ENCODE peak calls at places on chromosomes 1 and 21, in ten cellular contexts. One of them, this sample, is unnamed.

GRCh38 chr1:235275223-235275622 is 52.8 kb downstream of the ARID4B start:
- DNase-seq in breast epithelium: no peak
- DNase-seq in endodermal cell: no peak
- DNase-seq in body of pancreas: peak
- DNase-seq in IMR-90: no peak
- DNase-seq in H9: no peak
- DNase-seq in SJCRH30: no peak
- DNase-seq in neural progenitor cell: no peak
- DNase-seq in fibroblast of lung: no peak
- DNase-seq in brain microvascular endothelial cell: no peak
- DNase-seq in this sample: no peak

GRCh38 chr1:26097696-26098095 is 13.9 kb upstream of the PDIK1L start:
- DNase-seq in endodermal cell: no peak
- DNase-seq in IMR-90: peak
- DNase-seq in fibroblast of lung: peak
- DNase-seq in body of pancreas: no peak
- DNase-seq in breast epithelium: no peak
- DNase-seq in brain microvascular endothelial cell: peak
- DNase-seq in H9: no peak
- DNase-seq in SJCRH30: no peak
- DNase-seq in neural progenitor cell: no peak
- DNase-seq in this sample: no peak

GRCh38 chr1:100463809-100464424 is 74.0 kb upstream of the GPR88 start:
- DNase-seq in brain microvascular endothelial cell: peak
- DNase-seq in endodermal cell: peak
- DNase-seq in H9: peak
- DNase-seq in neural progenitor cell: peak
- DNase-seq in breast epithelium: no peak
- DNase-seq in IMR-90: peak
- DNase-seq in SJCRH30: peak
- DNase-seq in fibroblast of lung: peak
- DNase-seq in body of pancreas: peak
- DNase-seq in this sample: peak

GRCh38 chr1:10694274-10694632 is 102.2 kb downstream of the CASZ1 start:
- DNase-seq in brain microvascular endothelial cell: no peak
- DNase-seq in fibroblast of lung: peak
- DNase-seq in IMR-90: no peak
- DNase-seq in H9: peak
- DNase-seq in neural progenitor cell: no peak
- DNase-seq in endodermal cell: no peak
- DNase-seq in breast epithelium: no peak
- DNase-seq in body of pancreas: no peak
- DNase-seq in SJCRH30: no peak
- DNase-seq in this sample: no peak

GRCh38 chr1:202133016-202133415 is 10.3 kb downstream of the GPR37L1 start:
- DNase-seq in body of pancreas: no peak
- DNase-seq in neural progenitor cell: no peak
- DNase-seq in IMR-90: no peak
- DNase-seq in endodermal cell: no peak
- DNase-seq in breast epithelium: no peak
- DNase-seq in fibroblast of lung: no peak
- DNase-seq in SJCRH30: no peak
- DNase-seq in H9: no peak
- DNase-seq in brain microvascular endothelial cell: no peak
- DNase-seq in this sample: peak

GRCh38 chr1:202217951-202218350 is 24.4 kb downstream of the LGR6 start:
- DNase-seq in brain microvascular endothelial cell: no peak
- DNase-seq in H9: no peak
- DNase-seq in breast epithelium: no peak
- DNase-seq in fibroblast of lung: no peak
- DNase-seq in SJCRH30: no peak
- DNase-seq in endodermal cell: no peak
- DNase-seq in body of pancreas: no peak
- DNase-seq in IMR-90: no peak
- DNase-seq in neural progenitor cell: no peak
- DNase-seq in this sample: no peak

GRCh38 chr1:171715813-171716251 is 26.0 kb downstream of the VAMP4 start:
- DNase-seq in H9: no peak
- DNase-seq in IMR-90: peak
- DNase-seq in SJCRH30: peak
- DNase-seq in endodermal cell: no peak
- DNase-seq in brain microvascular endothelial cell: no peak
- DNase-seq in body of pancreas: no peak
- DNase-seq in fibroblast of lung: no peak
- DNase-seq in neural progenitor cell: no peak
- DNase-seq in breast epithelium: no peak
- DNase-seq in this sample: peak

GRCh38 chr1:54582566-54583306 is 34.7 kb downstream of the ACOT11 start:
- DNase-seq in H9: peak
- DNase-seq in brain microvascular endothelial cell: no peak
- DNase-seq in fibroblast of lung: no peak
- DNase-seq in breast epithelium: no peak
- DNase-seq in IMR-90: no peak
- DNase-seq in body of pancreas: peak
- DNase-seq in neural progenitor cell: peak
- DNase-seq in endodermal cell: peak
- DNase-seq in SJCRH30: peak
- DNase-seq in this sample: peak

GRCh38 chr1:9292361-9293240 is at the start of gene SPSB1:
- DNase-seq in body of pancreas: peak
- DNase-seq in neural progenitor cell: peak
- DNase-seq in SJCRH30: peak
- DNase-seq in breast epithelium: no peak
- DNase-seq in IMR-90: peak
- DNase-seq in endodermal cell: peak
- DNase-seq in brain microvascular endothelial cell: peak
- DNase-seq in fibroblast of lung: peak
- DNase-seq in H9: peak
- DNase-seq in this sample: peak

GRCh38 chr1:23303524-23303923 is 40.6 kb downstream of the HNRNPR start:
- DNase-seq in brain microvascular endothelial cell: no peak
- DNase-seq in fibroblast of lung: no peak
- DNase-seq in IMR-90: no peak
- DNase-seq in endodermal cell: no peak
- DNase-seq in neural progenitor cell: no peak
- DNase-seq in breast epithelium: no peak
- DNase-seq in H9: no peak
- DNase-seq in body of pancreas: no peak
- DNase-seq in SJCRH30: no peak
- DNase-seq in this sample: no peak
- H3K27ac ChIP-seq in brain microvascular endothelial cell: no peak
- H3K27ac ChIP-seq in fibroblast of lung: no peak
- H3K27ac ChIP-seq in IMR-90: no peak
- H3K27ac ChIP-seq in endodermal cell: no peak
- H3K27ac ChIP-seq in neural progenitor cell: no peak
- H3K27ac ChIP-seq in breast epithelium: no peak
- H3K27ac ChIP-seq in H9: no peak
- H3K27ac ChIP-seq in body of pancreas: no peak
- H3K27ac ChIP-seq in SJCRH30: no peak
- H3K27ac ChIP-seq in this sample: no peak

DNA sequence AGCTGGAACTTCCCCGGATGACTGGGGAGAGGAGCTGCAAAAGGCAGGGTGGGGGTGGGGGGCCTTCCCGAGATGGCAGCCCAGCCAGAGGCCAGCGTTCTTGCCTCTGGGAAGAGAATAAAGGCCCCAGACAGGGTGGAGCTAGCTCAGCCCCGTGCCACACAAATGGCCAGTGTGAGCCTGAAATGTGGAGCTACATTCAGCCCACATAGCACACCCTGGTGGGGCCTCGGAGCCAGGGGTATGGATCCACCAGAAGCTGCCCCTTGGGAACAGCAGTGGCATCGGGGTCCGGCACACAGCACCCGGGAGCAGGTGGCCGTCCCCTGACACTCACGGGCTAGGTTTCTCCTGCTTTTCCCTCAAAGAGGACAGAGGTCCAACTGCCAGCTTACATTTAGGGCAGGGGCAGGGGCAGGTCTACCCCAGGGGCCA is 93.9 kb downstream of the PDE9A start:
- DNase-seq in brain microvascular endothelial cell: no peak
- DNase-seq in neural progenitor cell: peak
- DNase-seq in IMR-90: no peak
- DNase-seq in body of pancreas: no peak
- DNase-seq in H9: no peak
- DNase-seq in fibroblast of lung: no peak
- DNase-seq in breast epithelium: no peak
- DNase-seq in endodermal cell: no peak
- DNase-seq in SJCRH30: no peak
- DNase-seq in this sample: no peak
- H3K27ac ChIP-seq in brain microvascular endothelial cell: no peak
- H3K27ac ChIP-seq in neural progenitor cell: no peak
- H3K27ac ChIP-seq in IMR-90: no peak
- H3K27ac ChIP-seq in body of pancreas: peak
- H3K27ac ChIP-seq in H9: no peak
- H3K27ac ChIP-seq in fibroblast of lung: no peak
- H3K27ac ChIP-seq in breast epithelium: peak
- H3K27ac ChIP-seq in endodermal cell: peak
- H3K27ac ChIP-seq in SJCRH30: no peak
- H3K27ac ChIP-seq in this sample: no peak

GRCh38 chr1:51420867-51421627 is 90.7 kb upstream of the TTC39A start:
- DNase-seq in brain microvascular endothelial cell: no peak
- DNase-seq in body of pancreas: no peak
- DNase-seq in fibroblast of lung: no peak
- DNase-seq in breast epithelium: no peak
- DNase-seq in IMR-90: no peak
- DNase-seq in endodermal cell: no peak
- DNase-seq in SJCRH30: no peak
- DNase-seq in H9: no peak
- DNase-seq in neural progenitor cell: no peak
- DNase-seq in this sample: no peak

GRCh38 chr1:51421961-51422360 is 91.6 kb upstream of the TTC39A start:
- DNase-seq in brain microvascular endothelial cell: peak
- DNase-seq in breast epithelium: no peak
- DNase-seq in H9: no peak
- DNase-seq in body of pancreas: no peak
- DNase-seq in IMR-90: peak
- DNase-seq in fibroblast of lung: peak
- DNase-seq in neural progenitor cell: peak
- DNase-seq in endodermal cell: no peak
- DNase-seq in SJCRH30: peak
- DNase-seq in this sample: no peak

GRCh38 chr1:51425273-51425672 is 93.8 kb downstream of the EPS15 start:
- DNase-seq in endodermal cell: no peak
- DNase-seq in fibroblast of lung: no peak
- DNase-seq in SJCRH30: no peak
- DNase-seq in body of pancreas: no peak
- DNase-seq in neural progenitor cell: no peak
- DNase-seq in brain microvascular endothelial cell: no peak
- DNase-seq in H9: no peak
- DNase-seq in breast epithelium: no peak
- DNase-seq in IMR-90: no peak
- DNase-seq in this sample: no peak

GRCh38 chr1:51423098-51423821 is 92.9 kb upstream of the TTC39A start:
- DNase-seq in body of pancreas: no peak
- DNase-seq in breast epithelium: no peak
- DNase-seq in endodermal cell: peak
- DNase-seq in fibroblast of lung: peak
- DNase-seq in brain microvascular endothelial cell: peak
- DNase-seq in H9: no peak
- DNase-seq in neural progenitor cell: peak
- DNase-seq in IMR-90: peak
- DNase-seq in SJCRH30: no peak
- DNase-seq in this sample: no peak

DNA sequence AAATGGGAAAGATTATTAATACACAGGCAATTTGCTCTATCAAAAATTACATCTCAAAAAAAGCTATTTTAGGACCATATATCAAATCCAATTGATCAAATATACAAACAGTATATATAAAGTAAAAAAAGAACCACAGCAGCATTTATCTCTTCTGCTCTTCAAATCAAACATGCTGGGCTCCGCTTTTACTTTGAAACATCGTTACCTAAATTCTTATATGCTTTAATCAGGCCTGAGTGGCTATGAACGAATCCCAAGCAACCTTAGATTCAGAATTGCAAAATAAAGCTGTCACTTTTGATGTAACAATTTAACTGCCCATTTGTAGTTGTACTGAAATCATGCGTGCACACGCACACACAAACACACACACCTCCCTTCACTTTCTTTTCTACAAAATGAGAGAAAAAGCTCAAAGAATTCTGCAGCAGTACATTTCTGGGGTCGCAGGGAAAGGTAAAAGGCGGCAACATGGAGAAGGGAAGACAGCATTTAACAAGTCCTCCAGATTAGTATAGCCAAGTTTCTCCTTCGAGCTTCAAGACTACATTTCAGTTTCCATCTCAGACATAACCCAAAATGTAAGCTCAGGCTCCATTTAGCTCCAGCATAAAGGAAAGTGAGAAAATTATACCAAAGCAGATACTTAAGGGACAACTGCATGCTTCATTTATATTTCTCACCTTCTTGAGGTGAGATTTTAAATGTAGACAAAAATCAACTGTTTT is 92.2 kb upstream of the TTC39A start:
- DNase-seq in endodermal cell: no peak
- DNase-seq in SJCRH30: no peak
- DNase-seq in breast epithelium: no peak
- DNase-seq in H9: no peak
- DNase-seq in neural progenitor cell: no peak
- DNase-seq in IMR-90: no peak
- DNase-seq in body of pancreas: no peak
- DNase-seq in fibroblast of lung: no peak
- DNase-seq in brain microvascular endothelial cell: no peak
- DNase-seq in this sample: no peak
- H3K27ac ChIP-seq in endodermal cell: peak
- H3K27ac ChIP-seq in SJCRH30: no peak
- H3K27ac ChIP-seq in breast epithelium: no peak
- H3K27ac ChIP-seq in H9: peak
- H3K27ac ChIP-seq in neural progenitor cell: no peak
- H3K27ac ChIP-seq in IMR-90: peak
- H3K27ac ChIP-seq in body of pancreas: no peak
- H3K27ac ChIP-seq in fibroblast of lung: no peak
- H3K27ac ChIP-seq in brain microvascular endothelial cell: no peak
- H3K27ac ChIP-seq in this sample: no peak

DNA sequence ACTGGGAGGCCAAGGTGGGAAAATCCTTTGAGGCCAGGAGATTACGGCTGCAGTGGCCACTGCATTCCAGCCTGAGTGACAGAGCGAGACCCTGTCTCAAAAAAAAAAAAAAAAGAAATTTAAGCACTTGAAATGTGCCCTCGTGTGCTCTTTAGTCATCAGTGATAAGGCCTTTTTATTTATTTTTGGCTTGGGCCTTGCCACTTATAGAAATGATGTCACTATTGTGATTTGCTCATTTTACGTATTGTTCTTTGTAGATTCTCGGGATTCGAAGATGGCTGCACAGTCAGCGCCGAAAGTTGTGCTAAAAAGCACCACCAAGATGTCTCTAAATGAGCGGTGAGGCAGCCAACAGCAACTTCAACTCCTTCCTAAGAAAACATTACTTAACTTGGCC is 2.4 kb downstream of the CHTOP start:
- DNase-seq in body of pancreas: no peak
- DNase-seq in endodermal cell: no peak
- DNase-seq in brain microvascular endothelial cell: no peak
- DNase-seq in H9: no peak
- DNase-seq in fibroblast of lung: no peak
- DNase-seq in SJCRH30: no peak
- DNase-seq in IMR-90: no peak
- DNase-seq in neural progenitor cell: no peak
- DNase-seq in breast epithelium: no peak
- DNase-seq in this sample: no peak
- H3K27ac ChIP-seq in body of pancreas: peak
- H3K27ac ChIP-seq in endodermal cell: no peak
- H3K27ac ChIP-seq in brain microvascular endothelial cell: no peak
- H3K27ac ChIP-seq in H9: no peak
- H3K27ac ChIP-seq in fibroblast of lung: no peak
- H3K27ac ChIP-seq in SJCRH30: no peak
- H3K27ac ChIP-seq in IMR-90: no peak
- H3K27ac ChIP-seq in neural progenitor cell: no peak
- H3K27ac ChIP-seq in breast epithelium: no peak
- H3K27ac ChIP-seq in this sample: no peak

This sample was measured in thyroid gland.